ENCODE peak calls at places on chromosome 1, in five cellular contexts. F is fibroblast of lung, J is IMR-90, B is mammary epithelial cell, D is hepatocyte. T is an unnamed sample.

GRCh38 chr1:99650773-99651437 is 5.0 kb downstream of the PALMD start:
- DNase-seq in F (peak), J (no peak), B (peak), D (no peak), T (no peak)

GRCh38 chr1:247111636-247112478 is 7.7 kb upstream of the ZNF669 start:
- DNase-seq in F (peak), J (peak), B (no peak), D (peak), T (peak)

GRCh38 chr1:158283965-158284364 is 5.8 kb upstream of the CD1C start:
- DNase-seq in F (no peak), J (no peak), B (no peak), D (no peak), T (no peak)

GRCh38 chr1:43732132-43732531 is 24.8 kb downstream of the ST3GAL3 start:
- DNase-seq in F (no peak), J (no peak), B (no peak), D (no peak), T (no peak)

GRCh38 chr1:156746716-156747631 is 4.5 kb downstream of the HDGF start:
- DNase-seq in F (peak), J (peak), B (peak), D (peak), T (peak)

GRCh38 chr1:238710697-238711096 is 675.7 kb upstream of the CHRM3 start:
- DNase-seq in F (no peak), J (peak), B (peak), D (no peak), T (no peak)

GRCh38 chr1:54248966-54249365 is 49.0 kb downstream of the MRPL37 start:
- DNase-seq in F (no peak), J (no peak), B (no peak), D (no peak), T (no peak)

GRCh38 chr1:193631306-193631705 is 444.9 kb upstream of the B3GALT2 start:
- DNase-seq in F (no peak), J (no peak), B (no peak), D (no peak), T (no peak)

GRCh38 chr1:14637233-14637632 is 38.7 kb downstream of the KAZN start:
- DNase-seq in F (no peak), J (no peak), B (no peak), D (no peak), T (no peak)

GRCh38 chr1:8015036-8015808 is 10.9 kb downstream of the ERRFI1 start:
- DNase-seq in F (peak), J (peak), B (peak), D (peak), T (peak)

GRCh38 chr1:67645495-67646144 is 39.4 kb upstream of the GADD45A start:
- DNase-seq in F (no peak), J (no peak), B (no peak), D (peak), T (peak)

GRCh38 chr1:3672231-3672970 is 20.1 kb downstream of the TP73 start:
- DNase-seq in F (no peak), J (no peak), B (no peak), D (no peak), T (no peak)

GRCh38 chr1:118986839-118987430 is 1.2 kb downstream of the TBX15 start:
- DNase-seq in F (no peak), J (no peak), B (no peak), D (no peak), T (no peak)

GRCh38 chr1:218377143-218377660 is 32.1 kb downstream of the TGFB2 start:
- DNase-seq in F (peak), J (peak), B (peak), D (no peak), T (peak)

DNA sequence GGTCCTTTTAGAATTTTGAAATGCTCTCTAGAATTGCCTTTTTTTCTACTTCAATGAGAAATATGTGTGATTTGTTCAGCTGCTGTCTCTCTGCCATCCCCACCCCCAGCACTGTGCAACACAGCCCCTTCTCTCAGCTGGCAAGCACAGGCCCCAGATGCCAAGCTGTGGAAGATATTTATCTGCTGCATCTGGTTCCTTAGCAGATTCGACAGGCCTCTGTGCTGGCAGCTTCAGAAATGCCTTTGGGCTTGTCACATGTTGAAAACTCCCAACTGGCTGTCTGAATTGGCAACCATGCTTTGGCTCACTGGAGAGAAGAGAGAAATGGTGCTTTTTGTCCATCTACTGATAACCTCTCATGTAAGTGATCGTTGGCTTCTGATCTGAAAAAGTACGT is 206.7 kb upstream of the C1orf87 start:
- DNase-seq in F (peak), J (no peak), B (no peak), D (no peak), T (no peak)
- H2AFZ ChIP-seq in F (no peak), J (no peak), B (no peak), D (no peak), T (peak)

DNA sequence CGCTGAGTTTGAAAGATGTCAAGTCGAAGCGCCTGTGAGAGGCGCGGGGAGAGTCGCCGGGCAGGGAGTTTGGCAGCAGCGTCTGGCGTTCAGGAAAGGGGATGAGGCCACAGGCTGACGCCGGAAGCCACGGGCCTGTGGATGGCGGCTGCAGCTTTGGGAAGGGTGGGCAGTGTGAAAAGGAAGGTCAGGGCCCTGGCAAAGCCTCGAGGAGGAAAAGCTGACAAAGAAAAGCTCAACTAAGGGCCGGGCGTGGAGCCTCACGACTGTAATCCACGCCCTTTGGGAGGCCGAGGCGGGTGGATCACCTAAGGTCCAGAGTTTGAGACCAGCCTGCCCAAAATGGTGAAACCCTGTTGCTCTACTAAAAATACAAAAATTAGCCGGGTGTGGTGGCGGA is 25.2 kb upstream of the COX20 start:
- DNase-seq in F (no peak), J (no peak), B (no peak), D (no peak), T (no peak)
- H2AFZ ChIP-seq in F (no peak), J (peak), B (no peak), D (no peak), T (no peak)

DNA sequence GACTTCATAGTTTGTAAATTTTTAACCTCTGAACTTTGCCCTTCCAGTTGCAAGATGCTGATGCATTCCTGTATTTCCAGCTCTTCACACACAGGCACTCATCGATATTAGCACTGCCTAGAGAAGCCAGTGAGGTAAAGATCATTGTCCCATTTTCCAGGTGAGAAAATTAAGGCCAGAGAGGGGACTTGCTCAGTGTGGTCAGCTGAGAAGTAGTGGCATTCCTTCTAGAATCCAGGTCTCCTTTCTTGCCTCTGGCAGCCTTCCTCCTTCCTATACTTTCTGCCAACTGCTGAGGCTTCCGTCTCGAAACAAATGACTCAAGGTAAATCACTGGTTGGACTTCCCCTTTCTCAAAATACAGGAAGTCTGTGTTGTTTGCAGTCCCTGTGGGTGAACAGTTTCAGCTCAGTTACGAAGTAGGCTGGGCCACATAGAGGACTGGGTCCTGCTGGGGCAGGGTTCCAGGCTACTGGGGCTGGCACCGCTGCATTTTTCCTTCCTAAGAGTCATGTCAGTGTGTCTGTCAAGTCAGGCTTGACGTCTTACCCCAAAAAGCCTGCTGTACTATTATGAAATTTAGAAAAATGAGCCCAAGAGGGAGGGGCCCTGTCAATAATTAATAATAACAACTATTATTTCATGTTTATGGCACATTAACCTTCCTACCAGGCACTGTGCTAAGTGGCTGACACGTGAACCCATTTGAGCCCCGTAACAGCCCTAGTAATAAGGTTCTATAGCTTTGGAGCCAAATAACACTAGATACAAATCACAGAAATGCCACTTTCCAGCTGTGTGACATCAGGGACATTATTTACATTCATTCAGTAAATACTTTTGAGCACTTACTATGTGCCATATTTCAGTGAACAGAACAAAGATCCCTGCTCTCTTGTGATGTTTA is 16.6 kb upstream of the RNF19B start:
- DNase-seq in F (peak), J (peak), B (peak), D (no peak), T (peak)
- H2AFZ ChIP-seq in F (no peak), J (peak), B (no peak), D (no peak), T (peak)

DNA sequence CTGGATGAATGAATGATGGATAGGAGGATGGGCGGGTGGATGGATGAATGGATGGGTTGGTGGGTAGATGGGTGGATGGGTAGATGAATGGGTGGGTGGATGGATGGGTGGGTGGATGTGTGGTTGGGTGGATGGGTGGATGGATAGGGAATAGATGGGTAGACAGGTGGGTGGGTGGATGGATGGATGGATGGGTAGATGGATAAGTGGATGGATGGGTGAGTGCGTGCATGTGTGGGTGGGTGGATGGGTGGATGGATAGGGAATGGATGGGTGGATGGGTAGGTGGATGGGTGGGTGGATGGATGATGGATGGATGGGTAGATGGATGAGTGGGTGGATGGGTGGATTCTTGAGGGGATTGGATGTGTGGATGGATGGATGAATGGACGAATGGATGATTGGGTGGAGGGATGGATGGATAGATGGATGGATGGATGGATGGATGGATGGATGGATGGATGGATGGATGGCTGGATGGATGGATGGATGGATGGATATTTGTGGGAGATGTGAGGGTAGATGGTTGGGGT is 68.7 kb downstream of the SDC3 start:
- DNase-seq in F (no peak), J (no peak), B (no peak), D (no peak), T (no peak)
- H2AFZ ChIP-seq in F (no peak), J (no peak), B (no peak), D (no peak), T (no peak)

DNA sequence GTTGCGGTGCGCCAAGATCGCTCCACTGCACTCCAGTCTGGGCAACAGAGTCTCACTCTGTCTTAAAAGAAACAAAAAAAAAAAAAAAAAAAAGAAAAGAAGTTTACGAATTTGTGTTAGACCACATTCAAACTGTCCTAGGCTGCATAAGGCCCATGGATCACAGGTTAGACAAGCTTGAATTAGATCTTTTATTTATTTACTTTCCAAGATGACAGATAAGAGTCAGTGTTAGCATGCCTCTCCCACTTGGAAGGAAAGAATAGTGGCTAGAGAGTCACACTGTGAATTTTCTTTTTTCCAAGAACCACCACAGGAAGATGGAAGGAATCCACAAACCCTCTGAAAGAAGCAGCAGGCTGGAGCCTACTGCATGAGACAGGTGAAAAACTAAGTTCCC is 29.3 kb downstream of the NSL1 start:
- DNase-seq in F (no peak), J (no peak), B (no peak), D (no peak), T (no peak)
- H2AFZ ChIP-seq in F (no peak), J (no peak), B (no peak), D (no peak), T (no peak)

GRCh38 chr1:209630383-209631219 is 21.6 kb downstream of the LAMB3 start:
- DNase-seq in F (no peak), J (no peak), B (no peak), D (no peak), T (no peak)
- H2AFZ ChIP-seq in F (no peak), J (no peak), B (no peak), D (no peak), T (no peak)